ENCODE peak calls at places on chromosomes 11 and 22, in seven cellular contexts. G, M, R, A, X, D and I are unnamed samples.

GRCh38 chr11:6249822-6250555 is 9.6 kb upstream of the CCKBR start:
- DNase-seq in G (no peak), M (no peak), A (peak; percentile 49), R (peak; percentile 25), X (no peak), D (peak; percentile 18), I (peak; percentile 36)

GRCh38 chr22:27808730-27809129 is 7.2 kb upstream of the MN1 start:
- DNase-seq in D (no peak), R (no peak), A (no peak), X (no peak), M (no peak), G (no peak), I (no peak)

GRCh38 chr11:75667831-75668507 is 869 bp downstream of the MAP6 start:
- DNase-seq in M (no peak), G (peak; percentile 81), A (no peak), R (no peak), X (no peak), D (no peak), I (peak; percentile 35)

GRCh38 chr11:92376146-92376599 is 151.6 kb downstream of the FAT3 start:
- DNase-seq in M (no peak), R (no peak), D (no peak), A (no peak), X (no peak), G (peak; percentile 27), I (peak; percentile 45)

GRCh38 chr11:92340839-92341238 is 116.2 kb downstream of the FAT3 start:
- DNase-seq in X (no peak), M (peak; percentile 6), D (no peak), G (peak; percentile 87), R (no peak), A (peak; percentile 7), I (peak; percentile 45)

GRCh38 chr11:87366346-87366745 is 328.6 kb downstream of the TMEM135 start:
- DNase-seq in A (no peak), X (no peak), D (no peak), M (no peak), R (no peak), G (no peak), I (no peak)

GRCh38 chr11:26418391-26418790 is 86.5 kb downstream of the ANO3 start:
- DNase-seq in X (no peak), A (no peak), M (no peak), D (no peak), R (no peak), G (no peak), I (no peak)

GRCh38 chr11:58905716-58906547 is 33.4 kb upstream of the GLYATL1 start:
- DNase-seq in A (peak; percentile 17), M (no peak), R (no peak), G (peak; percentile 96), X (no peak), D (no peak), I (peak; percentile 75)

GRCh38 chr11:97963528-97964331 is 1057.0 kb upstream of the CNTN5 start:
- DNase-seq in D (no peak), M (no peak), R (no peak), X (no peak), A (peak; percentile 87), G (no peak), I (no peak)

GRCh38 chr22:24592846-24593809 is at the start of gene LRRC75B:
- DNase-seq in G (peak; percentile 92), X (no peak), D (peak; percentile 47), A (peak; percentile 77), R (no peak), M (peak; percentile 85), I (peak; percentile 82)

GRCh38 chr22:43921361-43921760 is 2.2 kb upstream of the PNPLA3 start:
- DNase-seq in M (peak; percentile 44), X (no peak), A (no peak), G (no peak), R (peak; percentile 33), D (peak; percentile 52), I (no peak)

GRCh38 chr11:102559839-102560238 is 29.3 kb upstream of the MMP7 start:
- DNase-seq in G (no peak), R (no peak), X (no peak), M (no peak), A (no peak), D (no peak), I (no peak)

DNA sequence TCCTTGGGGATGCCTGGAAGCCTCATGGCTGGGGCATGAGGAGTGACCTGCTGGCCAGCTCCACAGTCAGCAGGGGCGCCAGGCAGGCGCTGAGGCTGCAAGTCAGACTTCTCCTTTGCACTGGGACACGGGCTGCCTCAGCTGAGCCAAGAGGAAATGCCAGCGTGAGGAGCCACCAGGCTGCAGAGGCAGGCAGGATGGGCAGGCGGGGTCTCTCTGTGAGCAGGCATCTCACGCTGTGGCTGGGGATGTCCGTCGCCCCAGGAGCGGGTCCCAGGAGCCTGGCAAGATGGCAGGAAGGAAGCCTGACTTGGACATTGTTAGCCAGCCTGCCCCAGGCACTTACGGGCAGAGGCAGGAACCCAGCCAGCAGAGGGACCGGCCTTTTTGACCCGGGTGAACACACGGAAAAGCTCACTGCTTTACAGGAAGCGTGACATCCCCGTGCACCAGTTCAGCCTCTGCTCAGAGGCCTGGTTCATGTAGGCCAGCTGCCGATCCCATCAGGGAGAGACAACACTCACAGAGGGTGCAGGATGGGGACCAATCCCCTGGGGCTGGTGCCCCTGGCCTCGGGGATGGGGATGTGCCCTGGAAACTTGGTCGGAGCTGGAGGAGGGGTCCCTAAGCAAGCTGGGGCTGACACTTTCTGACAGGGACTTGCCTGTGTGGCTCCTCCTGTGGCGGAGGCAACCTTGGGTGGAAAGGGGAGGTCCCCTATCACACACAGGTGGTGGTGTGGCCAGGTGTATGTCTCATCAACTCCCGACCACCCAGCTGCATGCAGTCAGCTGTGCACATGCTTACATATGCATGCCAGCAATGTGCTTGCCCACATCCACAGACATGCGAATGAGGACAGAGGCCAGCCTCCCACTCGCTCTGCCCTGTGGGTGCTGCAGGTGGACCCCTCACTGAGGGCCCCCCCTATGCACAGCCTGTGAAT is 10.0 kb downstream of the GNB1L start:
- DNase-seq in M (no peak), X (no peak), R (no peak), G (no peak), A (peak; percentile 28), D (no peak), I (no peak)
- TF ChIP-seq REST in M (no peak), X (no peak), R (peak; percentile 66), G (no peak), A (no peak), D (no peak), I (no peak)

GRCh38 chr11:2515401-2516275 is 70.8 kb downstream of the KCNQ1 start:
- DNase-seq in A (no peak), X (no peak), G (no peak), R (no peak), D (no peak), M (no peak), I (no peak)

GRCh38 chr11:2516276-2517015 is 71.6 kb downstream of the KCNQ1 start:
- DNase-seq in G (no peak), X (no peak), R (no peak), A (no peak), M (no peak), D (no peak), I (no peak)

GRCh38 chr11:2518112-2518982 is 73.5 kb downstream of the KCNQ1 start:
- DNase-seq in M (no peak), D (no peak), X (no peak), R (no peak), A (no peak), G (no peak), I (no peak)

GRCh38 chr11:2517386-2518064 is 72.7 kb downstream of the KCNQ1 start:
- DNase-seq in R (no peak), A (no peak), D (no peak), X (no peak), G (no peak), M (no peak), I (no peak)

GRCh38 chr11:2517016-2517385 is 72.2 kb downstream of the KCNQ1 start:
- DNase-seq in M (no peak), A (no peak), G (no peak), X (no peak), R (no peak), D (no peak), I (no peak)
- TF ChIP-seq REST in M (no peak), A (no peak), G (no peak), X (no peak), R (no peak), D (no peak), I (no peak)

GRCh38 chr11:8963569-8964323 is 496 bp downstream of the TMEM9B start:
- DNase-seq in A (peak; percentile 68), D (peak; percentile 72), M (peak; percentile 70), R (peak; percentile 60), G (peak; percentile 92), X (peak; percentile 37), I (peak; percentile 69)
- TF ChIP-seq REST in A (no peak), D (no peak), M (no peak), R (no peak), G (no peak), X (no peak), I (no peak)

GRCh38 chr11:107218123-107219084 is 200.1 kb upstream of the GUCY1A2 start:
- DNase-seq in X (no peak), R (no peak), M (no peak), D (no peak), G (no peak), A (no peak), I (no peak)

GRCh38 chr11:107217444-107217843 is 199.2 kb upstream of the GUCY1A2 start:
- DNase-seq in G (no peak), D (no peak), R (no peak), X (no peak), M (no peak), A (no peak), I (no peak)

GRCh38 chr11:107215006-107215405 is 196.7 kb upstream of the GUCY1A2 start:
- DNase-seq in G (no peak), X (no peak), R (no peak), A (no peak), D (no peak), M (no peak), I (no peak)
- TF ChIP-seq REST in G (no peak), X (no peak), R (no peak), A (no peak), D (no peak), M (no peak), I (no peak)

GRCh38 chr11:44673691-44674090 is 53.1 kb upstream of the TSPAN18 start:
- DNase-seq in G (no peak), D (no peak), R (no peak), X (no peak), M (no peak), A (no peak), I (no peak)

GRCh38 chr11:44671234-44671633 is 55.5 kb upstream of the TSPAN18 start:
- DNase-seq in R (no peak), M (no peak), G (peak; percentile 89), A (no peak), X (no peak), D (no peak), I (no peak)

GRCh38 chr11:44674809-44675208 is 52.0 kb upstream of the TSPAN18 start:
- DNase-seq in D (no peak), R (no peak), M (no peak), G (no peak), X (no peak), A (no peak), I (no peak)

GRCh38 chr11:44675906-44676305 is 50.9 kb upstream of the TSPAN18 start:
- DNase-seq in M (no peak), G (no peak), R (no peak), X (no peak), D (no peak), A (no peak), I (no peak)

DNA sequence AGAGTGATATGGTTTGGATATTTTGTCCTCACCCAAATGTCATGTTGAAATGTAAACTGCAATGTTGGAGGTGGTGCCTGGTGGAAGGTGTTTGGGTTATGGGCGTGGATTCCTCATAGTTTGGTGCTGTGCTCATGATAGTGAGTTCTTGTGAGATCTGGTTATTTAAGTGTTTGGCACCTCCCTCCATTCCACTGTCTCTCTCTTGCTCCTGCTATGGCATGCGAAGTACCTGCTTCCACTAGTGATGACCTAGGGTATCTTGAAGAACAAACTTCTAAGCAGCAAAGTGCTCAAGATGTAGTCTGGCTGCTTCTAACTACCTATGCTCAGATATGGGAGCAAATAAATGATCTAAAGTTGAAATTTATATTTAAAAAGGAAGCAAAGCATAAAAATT is 55.9 kb upstream of the TSPAN18 start:
- DNase-seq in D (no peak), X (no peak), A (no peak), M (no peak), R (no peak), G (peak; percentile 64), I (no peak)
- TF ChIP-seq REST in D (no peak), X (no peak), A (no peak), M (no peak), R (no peak), G (no peak), I (no peak)